ENCODE peak calls at places on chromosomes 12 and 14, in five cellular contexts. U is SK-N-SH, Z is HCT116, E is K562, I is HepG2. V is an unnamed sample.

GRCh38 chr12:127485528-127485927 is 781.4 kb upstream of the TMEM132C start:
- DNase-seq in U (no peak), Z (no peak), E (no peak), I (no peak), V (no peak)

GRCh38 chr14:36718216-36718615 is 56.6 kb downstream of the PAX9 start:
- DNase-seq in U (no peak), Z (no peak), E (no peak), I (peak; percentile 52), V (no peak)

GRCh38 chr12:4269279-4269991 is 4.1 kb upstream of the CCND2 start:
- DNase-seq in U (peak; percentile 70), Z (no peak), E (peak; percentile 74), I (no peak), V (no peak)

GRCh38 chr12:46518184-46518583 is 145.6 kb upstream of the SLC38A2 start:
- DNase-seq in U (no peak), Z (no peak), E (no peak), I (no peak), V (no peak)

GRCh38 chr12:60257063-60257462 is 661.2 kb downstream of the SLC16A7 start:
- DNase-seq in U (no peak), Z (peak; percentile 24), E (no peak), I (peak; percentile 17), V (no peak)

GRCh38 chr12:15592934-15593333 is 196.3 kb downstream of the EPS8 start:
- DNase-seq in U (no peak), Z (no peak), E (no peak), I (peak; percentile 51), V (no peak)

GRCh38 chr14:96170961-96171592 is 33.6 kb upstream of the BDKRB2 start:
- DNase-seq in U (no peak), Z (no peak), E (no peak), I (no peak), V (no peak)

GRCh38 chr12:57242329-57242690 is 8.7 kb downstream of the STAC3 start:
- DNase-seq in U (peak; percentile 64), Z (no peak), E (no peak), I (no peak), V (peak; percentile 84)

GRCh38 chr12:1122803-1123202 is 131.8 kb downstream of the ERC1 start:
- DNase-seq in U (peak; percentile 11), Z (no peak), E (peak; percentile 8), I (no peak), V (peak; percentile 42)

GRCh38 chr12:49990269-49990668 is 17.5 kb downstream of the AQP6 start:
- DNase-seq in U (no peak), Z (no peak), E (no peak), I (no peak), V (no peak)

GRCh38 chr14:73599494-73599893 is 7.8 kb downstream of the ACOT4 start:
- DNase-seq in U (no peak), Z (no peak), E (no peak), I (no peak), V (no peak)

GRCh38 chr14:102545461-102546265 is 36.1 kb upstream of the ANKRD9 start:
- DNase-seq in U (peak; percentile 19), Z (no peak), E (no peak), I (peak; percentile 63), V (peak; percentile 29)

GRCh38 chr14:55073856-55074255 is 22.4 kb downstream of the MAPK1IP1L start:
- DNase-seq in U (no peak), Z (no peak), E (no peak), I (no peak), V (no peak)

GRCh38 chr12:33245459-33245858 is 194.2 kb downstream of the SYT10 start:
- DNase-seq in U (no peak), Z (no peak), E (no peak), I (no peak), V (no peak)

GRCh38 chr12:106953352-106954260 is 2.1 kb upstream of the TMEM263 start:
- DNase-seq in U (no peak), Z (no peak), E (no peak), I (no peak), V (no peak)

GRCh38 chr14:95553141-95553540 is 18.3 kb downstream of the GLRX5 start:
- DNase-seq in U (no peak), Z (no peak), E (no peak), I (no peak), V (no peak)

GRCh38 chr12:91910871-91911388 is 234.7 kb downstream of the BTG1 start:
- DNase-seq in U (no peak), Z (no peak), E (no peak), I (no peak), V (no peak)

GRCh38 chr14:34775342-34775741 is 60.9 kb upstream of the CFL2 start:
- DNase-seq in U (no peak), Z (no peak), E (no peak), I (no peak), V (no peak)

GRCh38 chr14:87109271-87109670 is 883.7 kb downstream of the GALC start:
- DNase-seq in U (no peak), Z (no peak), E (no peak), I (no peak), V (no peak)

GRCh38 chr14:65237956-65238355 is 135.6 kb upstream of the MAX start:
- DNase-seq in U (no peak), Z (no peak), E (no peak), I (peak; percentile 84), V (no peak)

GRCh38 chr14:96129128-96129736 is 75.4 kb upstream of the BDKRB2 start:
- DNase-seq in U (no peak), Z (no peak), E (no peak), I (no peak), V (no peak)

GRCh38 chr12:38155020-38155395 is 161.6 kb upstream of the ALG10B start:
- DNase-seq in U (no peak), Z (no peak), E (no peak), I (no peak), V (no peak)

GRCh38 chr12:66210840-66211239 is 21.8 kb downstream of the IRAK3 start:
- DNase-seq in U (no peak), Z (no peak), E (no peak), I (no peak), V (no peak)

GRCh38 chr14:91350813-91351507 is 66.7 kb downstream of the CCDC88C start:
- DNase-seq in U (no peak), Z (no peak), E (no peak), I (no peak), V (no peak)

GRCh38 chr14:68075382-68076029 is 255.9 kb downstream of the RAD51B start:
- DNase-seq in U (no peak), Z (no peak), E (no peak), I (peak; percentile 5), V (no peak)

GRCh38 chr12:5088586-5089264 is 45.0 kb downstream of the KCNA5 start:
- DNase-seq in U (peak; percentile 27), Z (no peak), E (no peak), I (no peak), V (no peak)

GRCh38 chr12:57756406-57757341 is 1.8 kb downstream of the MARCHF9 start:
- DNase-seq in U (peak; percentile 82), Z (no peak), E (peak; percentile 72), I (no peak), V (no peak)

GRCh38 chr12:19273482-19274330 is 144.2 kb downstream of the PLEKHA5 start:
- DNase-seq in U (peak; percentile 48), Z (peak; percentile 82), E (no peak), I (peak; percentile 56), V (no peak)

GRCh38 chr14:67440513-67440912 is 28.5 kb upstream of the PLEK2 start:
- DNase-seq in U (no peak), Z (no peak), E (no peak), I (no peak), V (peak; percentile 79)

GRCh38 chr12:29562167-29562776 is 64.8 kb upstream of the OVCH1 start:
- DNase-seq in U (no peak), Z (no peak), E (no peak), I (no peak), V (no peak)
- TF ChIP-seq JUND in U (no peak), Z (no peak), E (no peak), I (no peak), V (no peak)

DNA sequence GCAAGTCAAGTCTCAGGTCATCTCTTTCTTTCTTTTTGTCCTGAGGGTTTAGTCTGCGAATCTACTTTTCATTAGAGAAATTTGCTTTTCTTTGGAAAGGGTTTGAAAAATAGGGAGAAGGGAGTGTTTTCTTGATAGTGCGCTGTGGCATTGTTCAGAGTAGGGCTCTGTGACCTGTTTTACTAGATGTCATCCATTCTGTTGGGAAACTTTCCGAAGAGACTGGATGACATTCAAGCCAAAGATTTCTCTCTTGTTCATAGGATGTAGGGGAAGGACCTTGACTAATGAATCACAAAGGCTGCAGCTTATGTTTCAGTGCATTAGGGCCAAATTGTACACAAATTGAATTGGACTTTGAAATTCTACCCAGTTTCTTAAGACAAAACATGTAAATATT is 14.7 kb downstream of the DLST start:
- DNase-seq in U (no peak), Z (no peak), E (no peak), I (no peak), V (no peak)
- TF ChIP-seq JUND in U (no peak), Z (no peak), E (no peak), I (no peak), V (no peak)

DNA sequence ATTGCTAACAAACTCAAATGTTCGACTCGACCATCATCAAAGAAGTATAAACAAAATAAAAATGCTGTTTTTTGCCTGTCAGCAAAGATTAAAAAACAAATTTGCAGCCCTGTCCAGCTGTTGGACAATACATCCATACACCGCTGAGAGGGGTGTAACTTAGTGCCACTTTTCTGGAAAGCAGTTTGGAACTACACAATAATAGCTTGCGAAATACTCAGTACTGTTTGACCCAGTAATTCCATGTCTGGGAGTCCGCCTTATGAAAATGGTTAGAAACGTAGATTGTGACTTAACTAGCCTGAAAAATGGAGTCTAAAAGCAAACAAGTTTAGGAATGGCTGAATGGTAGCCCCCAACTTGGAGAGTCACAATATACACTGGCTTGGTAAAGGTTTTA is 6.4 kb downstream of the USP30 start:
- DNase-seq in U (no peak), Z (no peak), E (no peak), I (no peak), V (no peak)
- TF ChIP-seq JUND in U (no peak), Z (no peak), E (no peak), I (no peak), V (no peak)

GRCh38 chr14:59688224-59689170 is 111.9 kb upstream of the CCDC175 start:
- DNase-seq in U (peak; percentile 38), Z (peak; percentile 24), E (peak; percentile 11), I (peak; percentile 20), V (peak; percentile 86)
- TF ChIP-seq JUND in U (no peak), Z (no peak), E (no peak), I (no peak), V (no peak)

GRCh38 chr14:98904677-98905076 is 367.3 kb downstream of the BCL11B start:
- DNase-seq in U (no peak), Z (no peak), E (no peak), I (no peak), V (no peak)

GRCh38 chr14:98903371-98903770 is 368.6 kb downstream of the BCL11B start:
- DNase-seq in U (no peak), Z (no peak), E (no peak), I (no peak), V (no peak)

GRCh38 chr14:98907981-98908544 is 363.9 kb downstream of the BCL11B start:
- DNase-seq in U (no peak), Z (no peak), E (no peak), I (no peak), V (no peak)

GRCh38 chr14:98907271-98907670 is 364.7 kb downstream of the BCL11B start:
- DNase-seq in U (no peak), Z (no peak), E (no peak), I (no peak), V (no peak)

GRCh38 chr14:98906123-98906995 is 365.6 kb downstream of the BCL11B start:
- DNase-seq in U (no peak), Z (peak; percentile 33), E (no peak), I (peak; percentile 3), V (no peak)
- TF ChIP-seq JUND in U (no peak), Z (no peak), E (no peak), I (no peak), V (no peak)

GRCh38 chr12:54239568-54239967 is 40.4 kb downstream of the CBX5 start:
- DNase-seq in U (no peak), Z (no peak), E (no peak), I (no peak), V (no peak)
- TF ChIP-seq JUND in U (no peak), Z (no peak), E (no peak), I (no peak), V (no peak)